ENCODE peak calls at places on chromosomes 5 and 9, in eight cellular contexts. X, L, M, H, C, J, T and R are unnamed samples.

GRCh38 chr5:176596689-176597416 is 13.1 kb downstream of the GPRIN1 start:
- DNase-seq in L (no peak), X (no peak), J (peak), C (peak), H (no peak), M (no peak), T (peak), R (no peak)

GRCh38 chr5:72093231-72093630 is 14.0 kb upstream of the MAP1B start:
- DNase-seq in X (no peak), C (no peak), H (no peak), J (no peak), T (no peak), M (no peak), L (no peak), R (no peak)

GRCh38 chr5:56984445-56984844 is 32.5 kb upstream of the MIER3 start:
- DNase-seq in M (no peak), J (no peak), L (no peak), T (no peak), C (no peak), X (no peak), H (no peak), R (no peak)

GRCh38 chr5:133497608-133498348 is 114.6 kb downstream of the FSTL4 start:
- DNase-seq in J (no peak), C (no peak), L (no peak), H (no peak), T (no peak), M (no peak), X (no peak), R (no peak)

GRCh38 chr5:120405923-120406322 is 58.2 kb upstream of the PRR16 start:
- DNase-seq in J (no peak), C (no peak), H (no peak), L (no peak), X (no peak), T (no peak), M (no peak), R (no peak)

GRCh38 chr9:90070056-90070455 is 465.2 kb downstream of the GADD45G start:
- DNase-seq in X (no peak), J (no peak), H (no peak), M (no peak), L (no peak), T (no peak), C (no peak), R (no peak)

GRCh38 chr5:136453986-136454758 is 88.8 kb upstream of the TRPC7 start:
- DNase-seq in H (no peak), C (no peak), L (no peak), J (no peak), T (no peak), M (no peak), X (no peak), R (no peak)

GRCh38 chr9:26391036-26391435 is 501.6 kb downstream of the CAAP1 start:
- DNase-seq in X (no peak), T (no peak), J (no peak), H (no peak), M (no peak), C (no peak), L (no peak), R (no peak)

GRCh38 chr9:115673599-115673998 is 480.0 kb upstream of the PAPPA start:
- DNase-seq in H (no peak), C (peak), M (no peak), L (no peak), J (no peak), X (peak), T (no peak), R (no peak)

GRCh38 chr5:171477666-171478065 is 58.2 kb downstream of the FGF18 start:
- DNase-seq in M (no peak), L (no peak), H (no peak), C (no peak), X (no peak), T (no peak), J (no peak), R (no peak)

GRCh38 chr5:159316519-159317383 is 13.5 kb downstream of the IL12B start:
- DNase-seq in L (no peak), M (peak), C (no peak), H (no peak), T (peak), J (peak), X (peak), R (no peak)

GRCh38 chr9:16421534-16421933 is 448.9 kb downstream of the BNC2 start:
- DNase-seq in H (no peak), T (no peak), L (no peak), M (no peak), C (no peak), J (no peak), X (no peak), R (no peak)

GRCh38 chr9:36148652-36149051 is 12.1 kb downstream of the GLIPR2 start:
- DNase-seq in X (peak), J (peak), M (peak), L (peak), T (peak), C (peak), H (peak), R (no peak)

GRCh38 chr9:81264516-81264915 is 424.8 kb downstream of the TLE1 start:
- DNase-seq in H (no peak), L (no peak), J (no peak), X (no peak), M (no peak), T (no peak), C (no peak), R (no peak)

GRCh38 chr5:96572864-96573512 is 89.2 kb upstream of the CAST start:
- DNase-seq in X (no peak), H (no peak), C (no peak), L (no peak), J (no peak), T (no peak), M (peak), R (no peak)

GRCh38 chr9:111730937-111731567 is 63.7 kb downstream of the SHOC1 start:
- DNase-seq in X (no peak), J (no peak), T (no peak), M (no peak), H (no peak), C (no peak), L (no peak), R (no peak)

GRCh38 chr5:68067353-68067752 is 148.2 kb upstream of the PIK3R1 start:
- DNase-seq in M (no peak), J (no peak), C (no peak), T (no peak), L (no peak), H (no peak), X (no peak), R (no peak)

GRCh38 chr5:175856408-175856807 is 15.0 kb upstream of the CPLX2 start:
- DNase-seq in J (no peak), X (no peak), L (no peak), M (no peak), C (no peak), T (no peak), H (peak), R (no peak)

GRCh38 chr9:109479822-109480221 is 18.3 kb downstream of the PTPN3 start:
- DNase-seq in X (no peak), H (no peak), M (no peak), C (no peak), J (no peak), T (no peak), L (no peak), R (no peak)

GRCh38 chr9:101376117-101376866 is 8.5 kb downstream of the BAAT start:
- DNase-seq in T (no peak), L (no peak), J (no peak), M (no peak), C (no peak), H (peak), X (no peak), R (no peak)

GRCh38 chr9:92632641-92633040 is 37.3 kb downstream of the IPPK start:
- DNase-seq in X (no peak), C (no peak), H (no peak), M (no peak), T (no peak), L (no peak), J (no peak), R (no peak)

GRCh38 chr9:16645970-16646369 is 224.5 kb downstream of the BNC2 start:
- DNase-seq in T (no peak), C (no peak), H (no peak), J (no peak), L (no peak), M (no peak), X (no peak), R (no peak)

GRCh38 chr5:21646469-21646868 is 1206.7 kb downstream of the CDH12 start:
- DNase-seq in C (no peak), M (no peak), H (no peak), X (no peak), T (no peak), L (no peak), J (no peak), R (no peak)

GRCh38 chr9:134564431-134565170 is 77.0 kb upstream of the COL5A1 start:
- DNase-seq in C (no peak), T (no peak), M (peak), H (no peak), L (no peak), J (no peak), X (no peak), R (no peak)

GRCh38 chr5:178458140-178458539 is 132.1 kb downstream of the COL23A1 start:
- DNase-seq in M (no peak), T (no peak), H (no peak), L (no peak), J (no peak), C (no peak), X (no peak), R (no peak)

GRCh38 chr5:19928556-19929421 is 59.2 kb downstream of the CDH18 start:
- DNase-seq in C (no peak), X (no peak), H (no peak), T (no peak), M (peak), L (peak), J (no peak), R (no peak)

GRCh38 chr9:131982683-131983239 is 96.9 kb downstream of the MED27 start:
- DNase-seq in H (no peak), T (no peak), X (no peak), L (no peak), J (no peak), C (no peak), M (no peak), R (no peak)

GRCh38 chr5:132455614-132456115 is 34.9 kb downstream of the IRF1 start:
- DNase-seq in M (no peak), T (no peak), X (no peak), H (no peak), J (no peak), L (no peak), C (no peak), R (no peak)

GRCh38 chr5:57298985-57299491 is 125.2 kb downstream of the GPBP1 start:
- DNase-seq in X (no peak), T (peak), L (no peak), C (no peak), M (peak), J (no peak), H (peak), R (peak)

GRCh38 chr9:130837002-130837511 is 2.0 kb downstream of the ABL1 start:
- DNase-seq in H (peak), L (no peak), T (no peak), X (no peak), M (no peak), C (no peak), J (no peak), R (no peak)

GRCh38 chr9:77158772-77159513 is 18.4 kb upstream of the VPS13A start:
- DNase-seq in L (no peak), X (no peak), T (no peak), C (no peak), H (no peak), M (no peak), J (no peak), R (no peak)

GRCh38 chr9:108142504-108143201 is 653.1 kb upstream of the KLF4 start:
- DNase-seq in X (peak), C (peak), J (no peak), L (peak), T (peak), M (no peak), H (peak), R (no peak)
- TF ChIP-seq CTCF in X (no peak), C (no peak), J (no peak), L (no peak), T (no peak), M (peak), H (no peak), R (no peak)

GRCh38 chr9:127805620-127806019 is 2.9 kb downstream of the FPGS start:
- DNase-seq in L (no peak), T (no peak), X (no peak), C (no peak), H (no peak), J (peak), M (no peak), R (peak)
- TF ChIP-seq CTCF in L (no peak), T (no peak), X (no peak), C (no peak), H (no peak), J (peak), M (peak), R (peak)

GRCh38 chr5:140635291-140636257 is 2.6 kb upstream of the CD14 start:
- DNase-seq in J (no peak), X (no peak), C (no peak), H (no peak), M (no peak), T (no peak), L (no peak), R (no peak)
- TF ChIP-seq CTCF in J (no peak), X (no peak), C (no peak), H (no peak), M (no peak), T (no peak), L (no peak), R (no peak)

DNA sequence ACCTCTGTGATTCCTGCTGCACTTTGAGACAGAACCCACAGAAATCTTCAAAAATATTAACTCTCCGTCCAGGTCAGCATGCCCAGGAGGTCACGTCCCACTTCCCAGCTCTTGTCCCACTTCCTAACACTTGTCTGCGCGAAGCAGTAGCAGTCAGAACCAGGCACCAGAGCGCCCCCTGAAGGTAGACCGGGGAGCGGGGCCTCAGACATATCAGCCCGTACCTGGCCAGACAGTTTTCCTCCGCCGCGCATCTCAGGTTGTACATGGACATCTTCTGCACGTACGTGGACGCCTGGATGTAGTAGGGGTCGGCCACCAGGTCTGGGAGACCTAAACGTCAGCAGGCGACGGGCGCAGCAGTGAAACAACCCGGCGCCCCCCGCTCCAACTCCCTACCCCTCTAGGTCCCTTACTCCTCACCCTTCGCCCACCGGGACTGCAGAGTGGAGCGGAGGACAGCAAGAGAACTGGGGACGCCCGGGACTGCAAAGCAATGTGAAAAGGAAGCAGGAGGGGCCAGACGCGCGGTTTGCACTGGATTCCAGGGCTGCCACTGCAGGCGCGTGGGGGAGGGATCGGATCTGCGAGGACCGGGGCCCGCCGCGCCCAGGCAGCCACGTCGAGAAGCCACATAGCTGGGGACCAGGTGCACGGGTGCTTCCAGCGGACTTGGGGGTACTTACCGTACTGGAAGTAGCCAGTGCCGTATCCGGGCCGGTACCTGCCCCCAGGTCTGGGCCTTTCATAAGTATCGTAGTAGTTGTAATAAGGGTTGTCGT is 1.2 kb downstream of the LOX start:
- DNase-seq in X (peak), T (peak), L (peak), C (peak), J (no peak), H (peak), M (no peak), R (peak)
- TF ChIP-seq CTCF in X (peak), T (peak), L (no peak), C (peak), J (no peak), H (peak), M (peak), R (no peak)

GRCh38 chr9:129483467-129484324 is 137.2 kb downstream of the C9orf50 start:
- DNase-seq in T (peak), X (peak), L (peak), J (peak), H (peak), C (peak), M (no peak), R (no peak)

GRCh38 chr9:129482521-129483466 is 138.1 kb downstream of the C9orf50 start:
- DNase-seq in J (no peak), H (peak), L (peak), M (no peak), T (peak), X (peak), C (peak), R (peak)

GRCh38 chr9:129480705-129481104 is 140.2 kb downstream of the C9orf50 start:
- DNase-seq in X (no peak), T (no peak), H (no peak), M (no peak), L (no peak), C (no peak), J (no peak), R (no peak)

GRCh38 chr9:129481424-129481823 is 139.5 kb downstream of the C9orf50 start:
- DNase-seq in H (no peak), C (no peak), X (peak), J (no peak), M (no peak), L (no peak), T (no peak), R (no peak)

DNA sequence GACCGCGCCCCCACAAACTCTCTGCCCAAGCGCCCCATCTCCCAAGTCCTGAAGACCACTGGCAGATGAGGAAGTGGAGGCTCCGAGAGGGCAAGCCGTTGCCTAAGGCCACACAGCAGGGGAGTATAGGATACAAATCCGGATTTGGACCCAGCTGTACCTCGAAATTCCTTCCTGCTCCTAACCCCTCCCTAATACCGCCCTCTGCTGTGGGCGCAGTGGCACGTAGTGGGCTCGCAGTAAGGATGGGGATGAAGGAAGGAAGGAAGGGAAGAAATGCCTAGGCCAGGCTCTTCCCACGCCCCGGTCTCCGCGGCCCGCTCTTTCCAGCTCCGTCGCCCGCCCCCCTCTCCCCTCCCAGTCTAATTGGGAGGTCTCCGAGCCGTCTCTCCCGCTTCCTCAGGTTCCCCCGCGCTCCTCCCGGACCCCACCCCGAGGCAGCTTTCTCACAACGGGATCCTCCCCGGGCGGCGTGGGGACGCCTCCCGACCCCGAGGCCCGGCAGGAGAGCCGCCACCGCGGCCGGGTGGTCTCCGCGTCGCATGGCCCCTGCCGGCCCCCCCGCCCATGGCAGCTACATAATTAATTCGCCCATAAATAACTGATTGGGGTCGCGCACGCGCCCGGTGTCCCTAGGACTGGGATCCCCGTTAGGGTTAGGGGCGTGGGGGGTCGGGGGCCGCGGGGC is 138.9 kb downstream of the C9orf50 start:
- DNase-seq in J (no peak), X (peak), H (no peak), M (no peak), L (no peak), C (no peak), T (no peak), R (no peak)
- TF ChIP-seq CTCF in J (no peak), X (peak), H (no peak), M (peak), L (no peak), C (no peak), T (no peak), R (no peak)

GRCh38 chr9:136949817-136950655 is 2.0 kb upstream of the LCN12 start:
- DNase-seq in M (peak), H (peak), J (peak), L (peak), X (peak), T (peak), C (peak), R (peak)
- TF ChIP-seq CTCF in M (no peak), H (no peak), J (peak), L (no peak), X (peak), T (peak), C (no peak), R (peak)

GRCh38 chr5:41253109-41253508 is 39.8 kb upstream of the C6 start:
- DNase-seq in H (no peak), M (no peak), L (no peak), C (no peak), X (no peak), T (no peak), J (no peak), R (no peak)
- TF ChIP-seq CTCF in H (no peak), M (no peak), L (no peak), C (no peak), X (no peak), T (no peak), J (no peak), R (no peak)

GRCh38 chr9:91222457-91222856 is 139.3 kb downstream of the AUH start:
- DNase-seq in M (no peak), H (no peak), X (no peak), C (no peak), T (no peak), J (no peak), L (no peak), R (no peak)
- TF ChIP-seq CTCF in M (no peak), H (no peak), X (no peak), C (no peak), T (no peak), J (no peak), L (no peak), R (no peak)

GRCh38 chr9:35071814-35072460 is 488 bp downstream of the VCP start:
- DNase-seq in L (peak), H (peak), T (peak), J (peak), C (peak), X (peak), M (peak), R (peak)
- TF ChIP-seq CTCF in L (no peak), H (peak), T (peak), J (peak), C (peak), X (peak), M (peak), R (peak)

GRCh38 chr5:78367318-78367991 is 7.0 kb downstream of the SCAMP1 start:
- DNase-seq in J (no peak), H (no peak), T (no peak), L (no peak), X (no peak), C (no peak), M (no peak), R (no peak)
- TF ChIP-seq CTCF in J (no peak), H (no peak), T (no peak), L (no peak), X (no peak), C (no peak), M (no peak), R (no peak)